ENCODE peak calls at places on chromosomes 16 and 17, in seven cellular contexts. F is PC-3, L is AG04450, Y is RWPE1, O is heart left ventricle, C is fibroblast of pulmonary artery, S is choroid plexus epithelial cell. X is an unnamed sample.

GRCh38 chr17:27485711-27486495 is 29.7 kb downstream of the KSR1 start:
- DNase-seq in F (no peak), S (no peak), C (no peak), Y (no peak), L (no peak), O (no peak), X (no peak)

GRCh38 chr17:82444941-82445521 is 5.5 kb downstream of the CYBC1 start:
- DNase-seq in L (no peak), C (peak), O (no peak), S (no peak), F (no peak), Y (no peak), X (no peak)

GRCh38 chr17:79517812-79518211 is 93.0 kb downstream of the RBFOX3 start:
- DNase-seq in S (no peak), C (no peak), O (no peak), Y (no peak), F (no peak), L (no peak), X (no peak)

GRCh38 chr17:28999216-28999615 is 6.6 kb downstream of the SEZ6 start:
- DNase-seq in S (no peak), C (no peak), F (no peak), L (no peak), Y (no peak), O (no peak), X (no peak)

GRCh38 chr17:66655861-66656260 is 179.1 kb upstream of the CACNG5 start:
- DNase-seq in F (peak), O (no peak), Y (peak), S (peak), C (peak), L (no peak), X (no peak)

GRCh38 chr16:31402687-31403086 is 9.6 kb downstream of the ITGAD start:
- DNase-seq in S (peak), C (peak), L (no peak), F (peak), Y (no peak), O (no peak), X (no peak)

GRCh38 chr17:50100921-50101345 is 5.8 kb downstream of the PDK2 start:
- DNase-seq in F (no peak), Y (no peak), O (peak), C (no peak), L (no peak), S (no peak), X (no peak)

GRCh38 chr17:10217916-10218315 is 19.5 kb upstream of the GAS7 start:
- DNase-seq in C (peak), L (no peak), F (no peak), Y (no peak), S (peak), O (no peak), X (no peak)

GRCh38 chr16:85520853-85521736 is 92.0 kb upstream of the GSE1 start:
- DNase-seq in Y (peak), O (no peak), F (peak), S (no peak), C (no peak), L (no peak), X (no peak)

GRCh38 chr17:6574689-6575595 is 18.6 kb upstream of the PITPNM3 start:
- DNase-seq in Y (peak), O (no peak), L (peak), C (peak), F (no peak), S (peak), X (no peak)

GRCh38 chr17:76997981-76998531 is 129.9 kb downstream of the MGAT5B start:
- DNase-seq in S (no peak), F (no peak), O (no peak), Y (no peak), L (no peak), C (no peak), X (no peak)

GRCh38 chr17:50181155-50181554 is 15.3 kb downstream of the SGCA start:
- DNase-seq in L (no peak), O (no peak), F (no peak), S (no peak), Y (no peak), C (no peak), X (no peak)

GRCh38 chr17:35065880-35066279 is 2.4 kb upstream of the RFFL start:
- DNase-seq in O (no peak), F (no peak), C (no peak), S (no peak), Y (no peak), L (no peak), X (no peak)

GRCh38 chr17:82019905-82020873 is 2.5 kb downstream of the CENPX start:
- DNase-seq in Y (no peak), S (no peak), F (peak), L (no peak), O (peak), C (peak), X (no peak)

GRCh38 chr17:78953356-78954350 is 26.1 kb downstream of the LGALS3BP start:
- DNase-seq in F (no peak), C (no peak), S (peak), L (no peak), O (peak), Y (no peak), X (no peak)

GRCh38 chr16:87291944-87292343 is 25.2 kb downstream of the C16orf95 start:
- DNase-seq in C (no peak), Y (no peak), O (no peak), L (no peak), S (no peak), F (no peak), X (no peak)

GRCh38 chr16:68387301-68387700 is 61.0 kb downstream of the SMPD3 start:
- DNase-seq in F (no peak), O (peak), C (no peak), S (no peak), Y (no peak), L (no peak), X (no peak)

GRCh38 chr17:69500911-69501429 is 86.5 kb downstream of the MAP2K6 start:
- DNase-seq in O (no peak), C (no peak), F (no peak), L (no peak), S (no peak), Y (no peak), X (no peak)

GRCh38 chr16:27220527-27220926 is 17.2 kb downstream of the KDM8 start:
- DNase-seq in C (no peak), F (no peak), O (no peak), L (no peak), Y (no peak), S (no peak), X (no peak)

GRCh38 chr17:18184143-18185007 is 747 bp downstream of the ALKBH5 start:
- DNase-seq in C (peak), Y (no peak), S (peak), L (no peak), O (peak), F (peak), X (no peak)

GRCh38 chr16:55372792-55373488 is 48.9 kb downstream of the IRX6 start:
- DNase-seq in O (no peak), S (no peak), F (no peak), Y (no peak), C (no peak), L (no peak), X (no peak)

GRCh38 chr17:48933035-48933434 is 11.6 kb downstream of the SNF8 start:
- DNase-seq in L (no peak), F (no peak), C (no peak), O (no peak), Y (no peak), S (no peak), X (no peak)

GRCh38 chr16:53922805-53923645 is 219.1 kb downstream of the FTO start:
- DNase-seq in L (no peak), O (no peak), Y (no peak), F (no peak), C (peak), S (no peak), X (no peak)

GRCh38 chr16:50273888-50274770 is 7.8 kb downstream of the ADCY7 start:
- DNase-seq in Y (no peak), F (no peak), L (no peak), S (no peak), O (peak), C (no peak), X (no peak)

GRCh38 chr17:79633937-79634813 is 23.3 kb upstream of the RBFOX3 start:
- DNase-seq in S (no peak), O (no peak), Y (no peak), C (no peak), L (no peak), F (no peak), X (no peak)

GRCh38 chr17:5901731-5902660 is 168.2 kb upstream of the WSCD1 start:
- DNase-seq in O (no peak), L (no peak), F (no peak), C (no peak), S (no peak), Y (no peak), X (no peak)

GRCh38 chr16:89094252-89094901 is 725 bp downstream of the ACSF3 start:
- DNase-seq in L (no peak), Y (peak), F (peak), C (no peak), O (no peak), S (peak), X (no peak)

GRCh38 chr16:14097182-14097951 is 26.2 kb downstream of the MRTFB start:
- DNase-seq in S (no peak), F (peak), Y (peak), O (no peak), C (no peak), L (no peak), X (no peak)
- TF ChIP-seq CTCF in S (no peak), F (no peak), Y (no peak), O (no peak), C (no peak), L (no peak), X (no peak)

GRCh38 chr16:878071-878784 is 77.7 kb upstream of the GNG13 start:
- DNase-seq in S (no peak), C (no peak), Y (no peak), L (no peak), F (no peak), O (peak), X (no peak)
- TF ChIP-seq CTCF in S (no peak), C (no peak), Y (no peak), L (no peak), F (no peak), O (no peak), X (no peak)

DNA sequence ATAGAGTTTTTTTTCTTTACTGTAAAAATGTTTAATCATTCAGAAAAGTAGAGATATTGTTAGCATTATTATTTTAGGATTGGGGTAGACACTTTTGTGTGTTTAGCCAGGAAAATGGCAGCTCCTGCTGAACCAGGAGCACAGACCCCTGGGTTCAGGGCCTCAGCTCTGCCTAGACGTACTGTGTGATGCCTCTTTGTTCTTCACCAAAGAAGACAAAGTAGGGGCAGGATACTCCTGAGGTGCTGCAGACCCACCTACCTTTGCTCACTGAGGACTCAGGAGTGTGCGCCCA is 105.0 kb downstream of the MRM1 start:
- DNase-seq in O (no peak), L (no peak), Y (no peak), S (no peak), C (no peak), F (no peak), X (no peak)
- TF ChIP-seq CTCF in O (no peak), L (no peak), Y (peak), S (no peak), C (no peak), F (no peak), X (no peak)

GRCh38 chr16:6177781-6178180 is 1080.2 kb upstream of the EEF2KMT start:
- DNase-seq in C (no peak), Y (no peak), L (no peak), F (no peak), O (no peak), S (no peak), X (no peak)
- TF ChIP-seq CTCF in C (no peak), Y (no peak), L (no peak), F (no peak), O (no peak), S (no peak), X (no peak)

X was measured in AG09319.